ENCODE peak calls at places on chromosome 17, in nine cellular contexts. N, Q, J, F, G, K, B, R and Y are unnamed samples.

GRCh38 chr17:79007504-79008381 is 1.8 kb downstream of the CANT1 start:
- DNase-seq in B (peak; percentile 79), N (no peak), K (no peak), J (no peak), R (no peak), F (no peak), G (no peak), Q (no peak), Y (no peak)

GRCh38 chr17:39927928-39928867 is 666 bp downstream of the LRRC3C start:
- DNase-seq in B (peak; percentile 54), J (no peak), K (peak; percentile 52), F (no peak), N (peak; percentile 43), R (peak; percentile 61), G (no peak), Q (peak; percentile 62), Y (peak; percentile 18)

GRCh38 chr17:68598545-68598961 is 2.6 kb downstream of the FAM20A start:
- DNase-seq in R (no peak), B (no peak), G (no peak), Q (no peak), N (no peak), K (no peak), J (no peak), F (no peak), Y (no peak)

GRCh38 chr17:63423251-63423950 is 22.7 kb downstream of the CYB561 start:
- DNase-seq in Q (no peak), K (no peak), F (no peak), G (no peak), J (no peak), B (no peak), N (no peak), R (no peak), Y (no peak)

GRCh38 chr17:49676276-49676868 is 1.5 kb downstream of the SPOP start:
- DNase-seq in K (no peak), J (peak; percentile 38), B (no peak), Q (no peak), G (no peak), R (peak; percentile 28), N (no peak), F (peak; percentile 41), Y (no peak)

GRCh38 chr17:54221499-54221898 is 398.8 kb downstream of the KIF2B start:
- DNase-seq in F (no peak), R (no peak), Q (no peak), N (no peak), J (no peak), K (no peak), B (no peak), G (no peak), Y (no peak)

GRCh38 chr17:82836823-82837357 is 2.9 kb downstream of the ZNF750 start:
- DNase-seq in J (no peak), B (no peak), G (no peak), K (peak; percentile 42), R (no peak), F (no peak), N (no peak), Q (no peak), Y (no peak)

GRCh38 chr17:28701987-28702751 is 9.5 kb downstream of the PROCA1 start:
- DNase-seq in F (no peak), B (no peak), J (no peak), Q (no peak), K (no peak), G (no peak), N (no peak), R (no peak), Y (no peak)

GRCh38 chr17:15349119-15349518 is 7.7 kb upstream of the TEKT3 start:
- DNase-seq in J (no peak), N (no peak), F (no peak), Q (no peak), K (no peak), G (peak; percentile 68), B (no peak), R (no peak), Y (no peak)

GRCh38 chr17:74770498-74771318 is 5.4 kb downstream of the NAT9 start:
- DNase-seq in R (peak; percentile 65), B (peak; percentile 82), N (peak; percentile 61), J (peak; percentile 24), F (peak; percentile 53), G (peak; percentile 75), Q (peak; percentile 56), K (peak; percentile 77), Y (no peak)

GRCh38 chr17:42692489-42692888 is 10.2 kb downstream of the CNTNAP1 start:
- DNase-seq in B (no peak), G (no peak), F (no peak), Q (no peak), K (no peak), N (no peak), J (no peak), R (no peak), Y (no peak)

GRCh38 chr17:74987909-74988711 is 678 bp downstream of the CDR2L start:
- DNase-seq in K (peak; percentile 80), B (peak; percentile 79), J (peak; percentile 76), R (peak; percentile 93), F (peak; percentile 94), Q (peak; percentile 95), N (peak; percentile 93), G (peak; percentile 60), Y (no peak)

GRCh38 chr17:50283246-50283645 is 9.0 kb downstream of the TMEM92 start:
- DNase-seq in N (no peak), R (no peak), K (no peak), Q (no peak), G (no peak), F (no peak), J (no peak), B (no peak), Y (no peak)

GRCh38 chr17:45958994-45959665 is 39.9 kb upstream of the STH start:
- DNase-seq in F (no peak), Q (no peak), N (no peak), R (no peak), G (no peak), K (no peak), J (no peak), B (no peak), Y (no peak)

GRCh38 chr17:39663688-39664580 is 1.2 kb upstream of the TCAP start:
- DNase-seq in B (peak; percentile 71), K (no peak), Q (no peak), N (no peak), R (no peak), F (no peak), J (no peak), G (no peak), Y (no peak)

GRCh38 chr17:76687278-76688164 is 23.2 kb downstream of the MXRA7 start:
- DNase-seq in N (peak; percentile 61), Q (peak; percentile 62), J (no peak), K (no peak), R (peak; percentile 81), F (peak; percentile 75), B (no peak), G (no peak), Y (no peak)

GRCh38 chr17:28405632-28406477 is at the start of gene SLC46A1:
- DNase-seq in G (peak; percentile 38), Q (peak; percentile 61), K (peak; percentile 50), J (no peak), R (no peak), N (peak; percentile 63), F (peak; percentile 71), B (peak; percentile 65), Y (no peak)

GRCh38 chr17:61799812-61800484 is 63.4 kb downstream of the BRIP1 start:
- DNase-seq in G (no peak), B (no peak), R (no peak), J (no peak), Q (no peak), K (no peak), N (no peak), F (no peak), Y (no peak)

GRCh38 chr17:35051183-35051578 is 12.3 kb downstream of the RFFL start:
- DNase-seq in R (no peak), G (no peak), B (no peak), J (no peak), Q (no peak), F (no peak), N (no peak), K (no peak), Y (no peak)

GRCh38 chr17:22507823-22508222 is 815.5 kb downstream of the KCNJ18 start:
- DNase-seq in Q (no peak), B (no peak), R (peak; percentile 0), N (no peak), K (no peak), G (peak; percentile 3), J (no peak), F (no peak), Y (no peak)
- H3K9me3 ChIP-seq in Q (peaks cover 7% of the 10 kb centered on the region), B (no peaks in the 10 kb centered on the region), R (no peaks in the 10 kb centered on the region), N (no peaks in the 10 kb centered on the region), K (peaks cover 29% of the 10 kb centered on the region), G (peaks cover 4% of the 10 kb centered on the region), J (peaks cover 22% of the 10 kb centered on the region), F (no peaks in the 10 kb centered on the region), Y (peaks cover 13% of the 10 kb centered on the region)

GRCh38 chr17:81386141-81386645 is 9.1 kb upstream of the BAHCC1 start:
- DNase-seq in F (peak; percentile 32), J (no peak), B (no peak), N (no peak), R (no peak), K (no peak), Q (no peak), G (no peak), Y (no peak)
- H3K9me3 ChIP-seq in F (no peaks in the 10 kb centered on the region), J (no peaks in the 10 kb centered on the region), B (no peaks in the 10 kb centered on the region), N (no peaks in the 10 kb centered on the region), R (no peaks in the 10 kb centered on the region), K (no peaks in the 10 kb centered on the region), Q (no peaks in the 10 kb centered on the region), G (no peaks in the 10 kb centered on the region), Y (no peaks in the 10 kb centered on the region)

DNA sequence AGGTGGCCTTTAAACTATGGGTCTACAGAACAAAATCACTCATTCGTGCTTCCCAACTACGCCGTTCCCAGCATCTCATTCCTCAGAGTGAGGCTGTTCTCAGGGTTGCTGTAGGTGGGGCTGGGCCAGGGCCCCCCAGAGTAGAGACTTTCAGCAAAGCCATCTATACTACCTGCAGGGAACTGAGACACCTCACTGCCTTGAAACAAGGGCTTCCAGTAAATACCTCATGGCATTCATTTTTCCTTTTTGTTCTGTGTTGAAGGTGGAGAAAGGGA is 4.2 kb upstream of the SDK2 start:
- DNase-seq in N (no peak), K (no peak), G (no peak), J (no peak), Q (no peak), F (no peak), R (no peak), B (no peak), Y (no peak)
- H3K9me3 ChIP-seq in N (no peaks in the 10 kb centered on the region), K (no peaks in the 10 kb centered on the region), G (no peaks in the 10 kb centered on the region), J (no peaks in the 10 kb centered on the region), Q (peaks cover 5% of the 10 kb centered on the region), F (peaks cover 8% of the 10 kb centered on the region), R (peaks cover 1% of the 10 kb centered on the region), B (no peaks in the 10 kb centered on the region), Y (no peaks in the 10 kb centered on the region)

DNA sequence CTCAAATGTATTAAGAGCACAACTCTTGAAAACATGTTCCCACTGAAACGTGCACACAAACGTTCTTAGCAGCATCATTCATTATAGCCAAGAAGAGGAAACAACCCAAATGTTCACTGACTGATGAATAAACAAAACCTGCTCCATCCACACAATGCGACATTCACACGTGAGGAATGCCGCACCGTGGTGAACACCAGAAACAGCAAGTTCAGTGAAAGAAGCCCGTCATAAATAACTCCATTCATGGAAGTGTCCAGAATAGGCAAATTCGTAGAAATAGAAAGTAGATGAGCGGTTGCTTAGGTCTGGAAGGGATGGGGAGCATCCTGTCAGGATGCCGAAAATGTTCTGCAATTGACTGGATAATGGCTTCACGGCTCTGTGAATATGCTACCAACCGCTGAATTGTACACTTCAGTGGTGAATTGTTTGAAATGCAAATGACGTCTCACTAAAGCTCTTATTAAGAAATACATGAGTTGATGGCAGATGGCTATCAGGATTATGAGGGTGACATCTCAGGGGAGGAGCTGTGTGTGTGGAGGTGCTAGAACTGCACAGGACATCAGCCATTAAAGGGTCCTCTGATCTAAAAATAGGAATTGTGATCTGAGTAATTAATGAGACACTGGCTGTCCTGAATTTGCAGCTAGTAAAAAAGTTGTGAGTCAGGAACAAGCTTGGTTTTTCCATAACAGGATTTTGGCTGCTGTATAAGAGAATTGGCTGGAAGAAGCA is 771.0 kb downstream of the KCNJ18 start:
- DNase-seq in G (no peak), Q (no peak), N (no peak), J (no peak), B (no peak), R (no peak), F (no peak), K (no peak), Y (no peak)
- H3K9me3 ChIP-seq in G (peaks cover 3% of the 10 kb centered on the region), Q (peaks cover 7% of the 10 kb centered on the region), N (no peaks in the 10 kb centered on the region), J (peaks cover 34% of the 10 kb centered on the region), B (no peaks in the 10 kb centered on the region), R (no peaks in the 10 kb centered on the region), F (no peaks in the 10 kb centered on the region), K (peaks cover 18% of the 10 kb centered on the region), Y (peaks cover 21% of the 10 kb centered on the region)